ENCODE peak calls at places on chromosome 20, in nine cellular contexts. U, E, X, F, G, L, T, D and C are unnamed samples.

GRCh38 chr20:25279403-25279802 is 31.5 kb downstream of the PYGB start:
- DNase-seq in U (no peak), E (no peak), X (no peak), F (no peak), G (no peak), L (no peak), T (no peak), D (no peak), C (no peak)

GRCh38 chr20:1298166-1298565 is 30.8 kb downstream of the SDCBP2 start:
- DNase-seq in U (no peak), E (no peak), X (no peak), F (no peak), G (no peak), L (no peak), T (no peak), D (no peak), C (no peak)

GRCh38 chr20:34538671-34539123 is 19.8 kb upstream of the MAP1LC3A start:
- DNase-seq in U (no peak), E (no peak), X (peak), F (peak), G (peak), L (peak), T (no peak), D (peak), C (peak)

GRCh38 chr20:51470907-51471411 is 71.6 kb downstream of the NFATC2 start:
- DNase-seq in U (no peak), E (no peak), X (no peak), F (no peak), G (no peak), L (no peak), T (no peak), D (no peak), C (no peak)

GRCh38 chr20:23042270-23042669 is 7.2 kb downstream of the SSTR4 start:
- DNase-seq in U (no peak), E (no peak), X (no peak), F (no peak), G (no peak), L (no peak), T (no peak), D (no peak), C (no peak)

GRCh38 chr20:43913291-43914025 is 1.2 kb upstream of the TOX2 start:
- DNase-seq in U (no peak), E (no peak), X (no peak), F (no peak), G (no peak), L (no peak), T (no peak), D (no peak), C (no peak)

GRCh38 chr20:25294459-25295385 is 46.8 kb downstream of the PYGB start:
- DNase-seq in U (no peak), E (no peak), X (peak), F (peak), G (peak), L (peak), T (peak), D (peak), C (peak)

GRCh38 chr20:14295238-14295637 is 42.2 kb downstream of the FLRT3 start:
- DNase-seq in U (no peak), E (no peak), X (no peak), F (no peak), G (peak), L (no peak), T (no peak), D (no peak), C (no peak)

GRCh38 chr20:1094706-1095220 is 23.6 kb upstream of the PSMF1 start:
- DNase-seq in U (no peak), E (no peak), X (no peak), F (peak), G (no peak), L (no peak), T (no peak), D (no peak), C (no peak)

GRCh38 chr20:17625246-17626051 is 55.6 kb downstream of the DSTN start:
- DNase-seq in U (no peak), E (no peak), X (no peak), F (no peak), G (no peak), L (no peak), T (no peak), D (no peak), C (no peak)

GRCh38 chr20:17910828-17911294 is 57.7 kb downstream of the SNX5 start:
- DNase-seq in U (peak), E (no peak), X (no peak), F (peak), G (peak), L (no peak), T (no peak), D (no peak), C (no peak)

GRCh38 chr20:50308513-50309279 is 118.1 kb downstream of the CEBPB start:
- DNase-seq in U (peak), E (peak), X (no peak), F (peak), G (no peak), L (no peak), T (no peak), D (no peak), C (peak)

GRCh38 chr20:4369119-4369797 is 352.5 kb upstream of the PRND start:
- DNase-seq in U (no peak), E (no peak), X (no peak), F (no peak), G (no peak), L (no peak), T (no peak), D (peak), C (no peak)

GRCh38 chr20:58028123-58028522 is 200.3 kb downstream of the ANKRD60 start:
- DNase-seq in U (no peak), E (no peak), X (no peak), F (no peak), G (no peak), L (no peak), T (no peak), D (no peak), C (no peak)

GRCh38 chr20:14566505-14566904 is 229.1 kb upstream of the FLRT3 start:
- DNase-seq in U (peak), E (no peak), X (no peak), F (peak), G (no peak), L (no peak), T (no peak), D (no peak), C (no peak)

GRCh38 chr20:47360489-47361267 is 4.2 kb upstream of the ZMYND8 start:
- DNase-seq in U (no peak), E (peak), X (no peak), F (peak), G (peak), L (peak), T (no peak), D (no peak), C (peak)

GRCh38 chr20:43571771-43572170 is 12.9 kb downstream of the SGK2 start:
- DNase-seq in U (no peak), E (no peak), X (no peak), F (no peak), G (no peak), L (no peak), T (no peak), D (no peak), C (no peak)

GRCh38 chr20:61954276-61955021 is 111.2 kb downstream of the TAF4 start:
- DNase-seq in U (no peak), E (no peak), X (no peak), F (no peak), G (no peak), L (no peak), T (no peak), D (no peak), C (no peak)

GRCh38 chr20:44460795-44461141 is 14.9 kb upstream of the TTPAL start:
- DNase-seq in U (no peak), E (peak), X (no peak), F (peak), G (peak), L (peak), T (no peak), D (no peak), C (no peak)

GRCh38 chr20:2631228-2631627 is 21.2 kb upstream of the NOP56 start:
- DNase-seq in U (no peak), E (no peak), X (no peak), F (no peak), G (no peak), L (no peak), T (no peak), D (no peak), C (no peak)

GRCh38 chr20:10769700-10770099 is 95.9 kb upstream of the JAG1 start:
- DNase-seq in U (no peak), E (no peak), X (no peak), F (no peak), G (no peak), L (no peak), T (no peak), D (no peak), C (no peak)